ENCODE peak calls at places on chromosomes 13 and 19, in nine cellular contexts. Y, Q, L, R, M, V, B, C and D are unnamed samples.
A peak's percentile ranks its signal among the peaks of the same experiment; 100 is the strongest.

GRCh38 chr13:60372141-60372540 is 24.9 kb upstream of the TDRD3 start:
- DNase-seq in Y (no peak), Q (no peak), L (no peak), R (no peak), M (no peak), V (no peak), B (no peak), C (no peak), D (no peak)

GRCh38 chr13:26308250-26308649 is 54.3 kb downstream of the CDK8 start:
- DNase-seq in Y (no peak), Q (no peak), L (no peak), R (no peak), M (no peak), V (no peak), B (no peak), C (no peak), D (no peak)

GRCh38 chr19:47447470-47448359 is 24.0 kb downstream of the SLC8A2 start:
- DNase-seq in Y (peak; percentile 70), Q (no peak), L (no peak), R (peak; percentile 60), M (peak; percentile 43), V (peak; percentile 40), B (peak; percentile 44), C (no peak), D (peak; percentile 14)

GRCh38 chr13:44899967-44900366 is 89.3 kb downstream of the NUFIP1 start:
- DNase-seq in Y (no peak), Q (no peak), L (no peak), R (no peak), M (no peak), V (peak; percentile 88), B (no peak), C (no peak), D (no peak)

GRCh38 chr13:23212621-23213020 is 31.8 kb downstream of the SGCG start:
- DNase-seq in Y (peak; percentile 7), Q (no peak), L (no peak), R (no peak), M (no peak), V (no peak), B (no peak), C (peak; percentile 44), D (peak; percentile 70)

GRCh38 chr13:44199627-44200207 is 173.9 kb upstream of the SERP2 start:
- DNase-seq in Y (no peak), Q (no peak), L (no peak), R (no peak), M (peak; percentile 6), V (no peak), B (no peak), C (no peak), D (peak; percentile 48)

GRCh38 chr13:85093808-85094207 is 705.4 kb downstream of the SLITRK6 start:
- DNase-seq in Y (no peak), Q (peak; percentile 47), L (no peak), R (no peak), M (no peak), V (no peak), B (no peak), C (peak; percentile 89), D (no peak)

GRCh38 chr19:39818626-39819097 is 15.3 kb downstream of the DYRK1B start:
- DNase-seq in Y (no peak), Q (no peak), L (no peak), R (no peak), M (no peak), V (no peak), B (peak; percentile 27), C (no peak), D (no peak)

GRCh38 chr13:99828114-99828513 is 143.5 kb downstream of the ZIC5 start:
- DNase-seq in Y (no peak), Q (no peak), L (no peak), R (no peak), M (no peak), V (no peak), B (no peak), C (no peak), D (no peak)

GRCh38 chr13:36054041-36054440 is 77.1 kb downstream of the DCLK1 start:
- DNase-seq in Y (no peak), Q (no peak), L (no peak), R (no peak), M (no peak), V (no peak), B (no peak), C (no peak), D (no peak)

GRCh38 chr19:6357995-6358394 is 3.3 kb upstream of the CLPP start:
- DNase-seq in Y (no peak), Q (no peak), L (no peak), R (no peak), M (no peak), V (no peak), B (no peak), C (no peak), D (no peak)

GRCh38 chr13:78040431-78040830 is 121.8 kb upstream of the EDNRB start:
- DNase-seq in Y (no peak), Q (no peak), L (no peak), R (no peak), M (no peak), V (no peak), B (no peak), C (no peak), D (no peak)

GRCh38 chr13:112981361-112981905 is 12.4 kb downstream of the MCF2L start:
- DNase-seq in Y (no peak), Q (no peak), L (no peak), R (no peak), M (no peak), V (no peak), B (no peak), C (no peak), D (no peak)

GRCh38 chr13:90956036-90956435 is 391.5 kb upstream of the MIR17HG start:
- DNase-seq in Y (no peak), Q (no peak), L (no peak), R (no peak), M (no peak), V (no peak), B (no peak), C (no peak), D (peak; percentile 10)

GRCh38 chr19:7395793-7396192 is 47.1 kb downstream of the ARHGEF18 start:
- DNase-seq in Y (no peak), Q (no peak), L (no peak), R (no peak), M (no peak), V (no peak), B (no peak), C (peak; percentile 18), D (peak; percentile 31)

GRCh38 chr19:40662925-40663711 is 27.3 kb downstream of the NUMBL start:
- DNase-seq in Y (peak; percentile 91), Q (no peak), L (peak; percentile 61), R (peak; percentile 86), M (peak; percentile 77), V (peak; percentile 95), B (peak; percentile 91), C (peak; percentile 91), D (peak; percentile 73)

GRCh38 chr13:40666905-40667621 is 622 bp upstream of the FOXO1 start:
- DNase-seq in Y (peak; percentile 84), Q (no peak), L (no peak), R (peak; percentile 49), M (peak; percentile 73), V (peak; percentile 21), B (peak; percentile 81), C (no peak), D (no peak)

GRCh38 chr19:1259206-1259872 is 9.8 kb upstream of the CIRBP start:
- DNase-seq in Y (no peak), Q (no peak), L (no peak), R (no peak), M (no peak), V (no peak), B (no peak), C (peak; percentile 58), D (peak; percentile 66)

GRCh38 chr13:48892311-48892710 is 83.4 kb upstream of the FNDC3A start:
- DNase-seq in Y (peak; percentile 76), Q (peak; percentile 38), L (no peak), R (no peak), M (no peak), V (no peak), B (no peak), C (peak; percentile 92), D (peak; percentile 89)

GRCh38 chr13:101026736-101027398 is 352.3 kb upstream of the TMTC4 start:
- DNase-seq in Y (no peak), Q (no peak), L (no peak), R (no peak), M (no peak), V (no peak), B (no peak), C (no peak), D (no peak)

GRCh38 chr13:77724092-77724491 is 26.6 kb downstream of the SLAIN1 start:
- DNase-seq in Y (no peak), Q (no peak), L (no peak), R (no peak), M (no peak), V (no peak), B (no peak), C (no peak), D (no peak)

GRCh38 chr19:15443325-15443724 is 6.4 kb downstream of the WIZ start:
- DNase-seq in Y (no peak), Q (no peak), L (no peak), R (no peak), M (no peak), V (no peak), B (no peak), C (no peak), D (no peak)

GRCh38 chr13:40388617-40389016 is 277.8 kb downstream of the FOXO1 start:
- DNase-seq in Y (no peak), Q (peak; percentile 31), L (no peak), R (no peak), M (no peak), V (no peak), B (peak; percentile 71), C (peak; percentile 47), D (no peak)